ENCODE peak calls at places on chromosomes 3 and 15, in six cellular contexts. L is thoracic aorta; S is stimulated activated CD8-positive, alpha-beta memory T cell treated with anti-CD3 and anti-CD28 coated beads, Interleukin-15, amount 100 ng/mL, for 24 hours; H is activated CD4-positive, alpha-beta memory T cell treated with anti-CD3 and anti-CD28 coated beads, Interleukin-2, amount 10 ng/mL, durations not matched to agents 7 days and 5 days; U is KG1; Q is NCI-H2081 treated with DMSO at 0.1 percent for 48 hours. J is an unnamed sample.

GRCh38 chr3:100570811-100571210 is 38.6 kb upstream of the ADGRG7 start:
- DNase-seq in L (no peak), S (no peak), H (no peak), U (no peak), Q (no peak), J (no peak)

GRCh38 chr15:47331796-47332480 is 385.4 kb upstream of the SEMA6D start:
- DNase-seq in L (no peak), S (no peak), H (no peak), U (no peak), Q (no peak), J (peak)

GRCh38 chr3:142244056-142244455 is 18.7 kb upstream of the GK5 start:
- DNase-seq in L (no peak), S (no peak), H (no peak), U (no peak), Q (no peak), J (no peak)

GRCh38 chr3:170092907-170093306 is 55.1 kb downstream of the GPR160 start:
- DNase-seq in L (no peak), S (no peak), H (no peak), U (no peak), Q (no peak), J (no peak)

GRCh38 chr3:126714921-126715320 is 10.9 kb downstream of the CHCHD6 start:
- DNase-seq in L (no peak), S (no peak), H (no peak), U (no peak), Q (no peak), J (no peak)

GRCh38 chr3:14242490-14243311 is 64.1 kb downstream of the LSM3 start:
- DNase-seq in L (no peak), S (no peak), H (no peak), U (no peak), Q (no peak), J (no peak)

GRCh38 chr15:80160570-80161156 is 7.9 kb downstream of the FAH start:
- DNase-seq in L (no peak), S (peak), H (peak), U (peak), Q (no peak), J (no peak)

GRCh38 chr3:69386535-69387385 is 872 bp upstream of the FRMD4B start:
- DNase-seq in L (no peak), S (no peak), H (no peak), U (no peak), Q (no peak), J (no peak)

GRCh38 chr3:12990306-12990705 is 82.9 kb downstream of the IQSEC1 start:
- DNase-seq in L (no peak), S (no peak), H (no peak), U (no peak), Q (no peak), J (no peak)

GRCh38 chr3:9349321-9350117 is 13.3 kb upstream of the THUMPD3 start:
- DNase-seq in L (no peak), S (no peak), H (no peak), U (no peak), Q (no peak), J (no peak)

GRCh38 chr3:59895972-59896371 is 846.1 kb upstream of the CFAP20DC start:
- DNase-seq in L (no peak), S (no peak), H (no peak), U (no peak), Q (no peak), J (no peak)

GRCh38 chr3:63519426-63519825 is 133.0 kb upstream of the SNTN start:
- DNase-seq in L (no peak), S (no peak), H (no peak), U (no peak), Q (no peak), J (no peak)

GRCh38 chr3:133213942-133214341 is 175.8 kb downstream of the TMEM108 start:
- DNase-seq in L (no peak), S (no peak), H (no peak), U (no peak), Q (no peak), J (no peak)

GRCh38 chr15:42725331-42725903 is 11.5 kb downstream of the CDAN1 start:
- DNase-seq in L (no peak), S (no peak), H (no peak), U (no peak), Q (no peak), J (no peak)

GRCh38 chr3:132164469-132165092 is 129.8 kb upstream of the CPNE4 start:
- DNase-seq in L (no peak), S (no peak), H (no peak), U (no peak), Q (no peak), J (no peak)

GRCh38 chr15:71440479-71441071 is 325.3 kb downstream of the THSD4 start:
- DNase-seq in L (no peak), S (no peak), H (no peak), U (peak), Q (peak), J (no peak)

GRCh38 chr3:59320080-59320479 is 270.3 kb upstream of the CFAP20DC start:
- DNase-seq in L (no peak), S (no peak), H (no peak), U (no peak), Q (no peak), J (no peak)

GRCh38 chr15:33019354-33019981 is 175.0 kb downstream of the FMN1 start:
- DNase-seq in L (no peak), S (no peak), H (no peak), U (no peak), Q (no peak), J (no peak)

GRCh38 chr3:85796140-85796539 is 837.4 kb downstream of the CADM2 start:
- DNase-seq in L (no peak), S (no peak), H (no peak), U (no peak), Q (no peak), J (no peak)

GRCh38 chr15:55915876-55916567 is 77.4 kb downstream of the NEDD4 start:
- DNase-seq in L (no peak), S (no peak), H (no peak), U (no peak), Q (no peak), J (peak)

GRCh38 chr3:96266395-96267187 is 547.8 kb upstream of the EPHA6 start:
- DNase-seq in L (no peak), S (no peak), H (no peak), U (no peak), Q (no peak), J (no peak)

GRCh38 chr3:46184469-46184868 is 23.6 kb downstream of the CCR1 start:
- DNase-seq in L (no peak), S (no peak), H (no peak), U (no peak), Q (no peak), J (no peak)

GRCh38 chr15:100891316-100892012 is 11.8 kb downstream of the ALDH1A3 start:
- DNase-seq in L (no peak), S (no peak), H (no peak), U (no peak), Q (no peak), J (no peak)

GRCh38 chr15:65738649-65739048 is 53.4 kb downstream of the DENND4A start:
- DNase-seq in L (no peak), S (no peak), H (no peak), U (no peak), Q (no peak), J (no peak)

GRCh38 chr3:143644370-143645089 is 203.7 kb downstream of the SLC9A9 start:
- DNase-seq in L (no peak), S (no peak), H (no peak), U (peak), Q (peak), J (no peak)

GRCh38 chr15:77821188-77821958 is 188.7 kb upstream of the LINGO1 start:
- DNase-seq in L (no peak), S (no peak), H (peak), U (peak), Q (no peak), J (no peak)

GRCh38 chr3:76487446-76487845 is 552.5 kb upstream of the ROBO2 start:
- DNase-seq in L (no peak), S (no peak), H (no peak), U (no peak), Q (no peak), J (no peak)

GRCh38 chr3:70000563-70001081 is 1.1 kb downstream of the SAMMSON start:
- DNase-seq in L (no peak), S (no peak), H (no peak), U (no peak), Q (no peak), J (no peak)

GRCh38 chr15:31280037-31280830 is 46.4 kb upstream of the KLF13 start:
- DNase-seq in L (no peak), S (no peak), H (no peak), U (no peak), Q (peak), J (peak)

GRCh38 chr3:171700653-171701052 is 109.6 kb downstream of the PLD1 start:
- DNase-seq in L (no peak), S (no peak), H (no peak), U (no peak), Q (no peak), J (no peak)

GRCh38 chr15:51403072-51403878 is 61.8 kb downstream of the GLDN start:
- DNase-seq in L (no peak), S (no peak), H (no peak), U (no peak), Q (no peak), J (no peak)

GRCh38 chr3:177250108-177250507 is 52.8 kb upstream of the TBL1XR1 start:
- DNase-seq in L (no peak), S (no peak), H (no peak), U (no peak), Q (no peak), J (no peak)

GRCh38 chr15:95932676-95933075 is 397.8 kb upstream of the NR2F2 start:
- DNase-seq in L (no peak), S (no peak), H (no peak), U (no peak), Q (no peak), J (no peak)

GRCh38 chr3:47008258-47008671 is 28.8 kb downstream of the NBEAL2 start:
- DNase-seq in L (no peak), S (no peak), H (no peak), U (no peak), Q (no peak), J (no peak)

GRCh38 chr3:128458746-128459450 is 7.8 kb downstream of the DNAJB8 start:
- DNase-seq in L (no peak), S (no peak), H (no peak), U (no peak), Q (no peak), J (no peak)